ENCODE peak calls at places on chromosomes 6 and 20, in seven cellular contexts. Y is HT1080, C is heart right ventricle, B is T1000, E is stomach, Q is DMS79 treated with DMSO at 0.1 percent for 48 hours, Z is H54. R is an unnamed sample.

GRCh38 chr6:43436577-43437282 is 9.4 kb downstream of the ABCC10 start:
- DNase-seq in B (peak; percentile 18), Z (peak; percentile 81), C (no peak), E (peak; percentile 50), Q (no peak), Y (peak; percentile 75), R (peak; percentile 76)

GRCh38 chr20:32641464-32641863 is 32.3 kb downstream of the C20orf203 start:
- DNase-seq in E (no peak), C (no peak), B (no peak), Y (no peak), Z (no peak), Q (no peak), R (no peak)

GRCh38 chr20:52761867-52762266 is 210.3 kb upstream of the TSHZ2 start:
- DNase-seq in E (no peak), B (no peak), C (no peak), Z (no peak), Y (no peak), Q (no peak), R (no peak)

GRCh38 chr6:125793280-125793679 is 2.5 kb downstream of the NCOA7 start:
- DNase-seq in B (no peak), C (peak; percentile 28), Q (peak; percentile 23), Z (no peak), E (no peak), Y (no peak), R (no peak)

GRCh38 chr6:127266892-127267741 is 453 bp downstream of the RNF146 start:
- DNase-seq in B (peak; percentile 65), E (peak; percentile 48), Q (peak; percentile 70), Y (peak; percentile 54), Z (peak; percentile 40), C (no peak), R (peak; percentile 78)

GRCh38 chr6:35363293-35363750 is 21.0 kb downstream of the PPARD start:
- DNase-seq in B (no peak), Q (no peak), Z (no peak), E (no peak), C (peak; percentile 44), Y (no peak), R (no peak)

GRCh38 chr20:37686762-37687477 is 6.9 kb upstream of the CTNNBL1 start:
- DNase-seq in Z (no peak), Y (peak; percentile 64), C (no peak), Q (no peak), E (no peak), B (no peak), R (no peak)

GRCh38 chr6:136532030-136532429 is 18.2 kb downstream of the MAP7 start:
- DNase-seq in Y (no peak), E (no peak), B (no peak), C (no peak), Z (no peak), Q (no peak), R (no peak)

GRCh38 chr6:35596448-35597442 is 84.0 kb upstream of the TULP1 start:
- DNase-seq in Z (no peak), Y (peak; percentile 94), E (no peak), B (peak; percentile 9), Q (no peak), C (no peak), R (no peak)

GRCh38 chr6:127053032-127053908 is 65.2 kb upstream of the RSPO3 start:
- DNase-seq in C (no peak), B (no peak), Q (no peak), Y (peak; percentile 59), E (no peak), Z (no peak), R (no peak)

GRCh38 chr6:8608737-8609136 is 173.4 kb upstream of the SLC35B3 start:
- DNase-seq in Q (no peak), E (no peak), C (no peak), Z (no peak), Y (no peak), B (no peak), R (no peak)

GRCh38 chr6:25369043-25369442 is 89.9 kb downstream of the CARMIL1 start:
- DNase-seq in Z (no peak), Y (no peak), Q (peak; percentile 85), C (peak; percentile 28), E (no peak), B (no peak), R (no peak)

R was measured in ovary.